ENCODE peak calls at places on chromosome 12, in four cellular contexts. One of them, this sample, is unnamed.

GRCh38 chr12:2624543-2625266 is 170.1 kb upstream of the FKBP4 start:
- DNase-seq in CD4-positive, CD25-positive, alpha-beta regulatory T cell: no peak
- DNase-seq in Peyer's patch: no peak
- DNase-seq in psoas muscle: peak; percentile 13
- DNase-seq in this sample: peak; percentile 60

GRCh38 chr12:89355243-89356068 is 3.2 kb upstream of the DUSP6 start:
- DNase-seq in Peyer's patch: no peak
- DNase-seq in psoas muscle: no peak
- DNase-seq in CD4-positive, CD25-positive, alpha-beta regulatory T cell: no peak
- DNase-seq in this sample: peak; percentile 56

GRCh38 chr12:118680361-118680963 is 300.9 kb upstream of the SRRM4 start:
- DNase-seq in psoas muscle: no peak
- DNase-seq in Peyer's patch: no peak
- DNase-seq in CD4-positive, CD25-positive, alpha-beta regulatory T cell: no peak
- DNase-seq in this sample: no peak

GRCh38 chr12:1934068-1934467 is 15.6 kb upstream of the CACNA2D4 start:
- DNase-seq in psoas muscle: no peak
- DNase-seq in Peyer's patch: no peak
- DNase-seq in CD4-positive, CD25-positive, alpha-beta regulatory T cell: no peak
- DNase-seq in this sample: no peak

GRCh38 chr12:106898001-106898966 is 57.4 kb upstream of the TMEM263 start:
- DNase-seq in Peyer's patch: no peak
- DNase-seq in CD4-positive, CD25-positive, alpha-beta regulatory T cell: no peak
- DNase-seq in psoas muscle: no peak
- DNase-seq in this sample: no peak

GRCh38 chr12:55816876-55817351 is 610 bp downstream of the SARNP start:
- DNase-seq in CD4-positive, CD25-positive, alpha-beta regulatory T cell: no peak
- DNase-seq in psoas muscle: no peak
- DNase-seq in Peyer's patch: peak; percentile 46
- DNase-seq in this sample: no peak

GRCh38 chr12:44616385-44616784 is 259.7 kb downstream of the NELL2 start:
- DNase-seq in Peyer's patch: no peak
- DNase-seq in CD4-positive, CD25-positive, alpha-beta regulatory T cell: no peak
- DNase-seq in psoas muscle: no peak
- DNase-seq in this sample: peak; percentile 0

GRCh38 chr12:124676725-124677462 is 109.5 kb upstream of the NCOR2 start:
- DNase-seq in Peyer's patch: no peak
- DNase-seq in psoas muscle: no peak
- DNase-seq in CD4-positive, CD25-positive, alpha-beta regulatory T cell: no peak
- DNase-seq in this sample: no peak

GRCh38 chr12:5479761-5480160 is 47.9 kb downstream of the NTF3 start:
- DNase-seq in psoas muscle: no peak
- DNase-seq in CD4-positive, CD25-positive, alpha-beta regulatory T cell: no peak
- DNase-seq in Peyer's patch: no peak
- DNase-seq in this sample: no peak

GRCh38 chr12:53670308-53670707 is 5.6 kb downstream of the ATP5MC2 start:
- DNase-seq in Peyer's patch: no peak
- DNase-seq in psoas muscle: no peak
- DNase-seq in CD4-positive, CD25-positive, alpha-beta regulatory T cell: no peak
- DNase-seq in this sample: no peak

GRCh38 chr12:29889737-29890136 is 106.0 kb upstream of the TMTC1 start:
- DNase-seq in CD4-positive, CD25-positive, alpha-beta regulatory T cell: no peak
- DNase-seq in Peyer's patch: peak; percentile 61
- DNase-seq in psoas muscle: peak; percentile 59
- DNase-seq in this sample: peak; percentile 13

GRCh38 chr12:53757095-53757770 is 5.5 kb upstream of the CISTR start:
- DNase-seq in Peyer's patch: peak; percentile 93
- DNase-seq in CD4-positive, CD25-positive, alpha-beta regulatory T cell: peak; percentile 85
- DNase-seq in psoas muscle: peak; percentile 89
- DNase-seq in this sample: peak; percentile 65

GRCh38 chr12:76143343-76144252 is 59.1 kb upstream of the NAP1L1 start:
- DNase-seq in CD4-positive, CD25-positive, alpha-beta regulatory T cell: peak; percentile 43
- DNase-seq in psoas muscle: no peak
- DNase-seq in Peyer's patch: peak; percentile 54
- DNase-seq in this sample: no peak

GRCh38 chr12:64893961-64894360 is 69.5 kb downstream of the TBC1D30 start:
- DNase-seq in CD4-positive, CD25-positive, alpha-beta regulatory T cell: no peak
- DNase-seq in psoas muscle: no peak
- DNase-seq in Peyer's patch: no peak
- DNase-seq in this sample: peak; percentile 42

GRCh38 chr12:102833687-102834435 is 83.2 kb downstream of the PAH start:
- DNase-seq in Peyer's patch: no peak
- DNase-seq in CD4-positive, CD25-positive, alpha-beta regulatory T cell: no peak
- DNase-seq in psoas muscle: no peak
- DNase-seq in this sample: no peak

GRCh38 chr12:113649256-113649830 is 177.7 kb upstream of the LHX5 start:
- DNase-seq in psoas muscle: no peak
- DNase-seq in CD4-positive, CD25-positive, alpha-beta regulatory T cell: no peak
- DNase-seq in Peyer's patch: no peak
- DNase-seq in this sample: no peak

GRCh38 chr12:6630696-6631095 is 5.1 kb downstream of the LPAR5 start:
- DNase-seq in Peyer's patch: no peak
- DNase-seq in CD4-positive, CD25-positive, alpha-beta regulatory T cell: no peak
- DNase-seq in psoas muscle: peak; percentile 46
- DNase-seq in this sample: no peak

GRCh38 chr12:122942609-122943008 is 23.7 kb downstream of the ABCB9 start:
- DNase-seq in CD4-positive, CD25-positive, alpha-beta regulatory T cell: no peak
- DNase-seq in Peyer's patch: peak; percentile 78
- DNase-seq in psoas muscle: no peak
- DNase-seq in this sample: peak; percentile 46

GRCh38 chr12:115611477-115611876 is 666.0 kb downstream of the MED13L start:
- DNase-seq in psoas muscle: peak; percentile 61
- DNase-seq in CD4-positive, CD25-positive, alpha-beta regulatory T cell: no peak
- DNase-seq in Peyer's patch: no peak
- DNase-seq in this sample: no peak

GRCh38 chr12:1053690-1054089 is 62.7 kb downstream of the ERC1 start:
- DNase-seq in psoas muscle: no peak
- DNase-seq in CD4-positive, CD25-positive, alpha-beta regulatory T cell: no peak
- DNase-seq in Peyer's patch: no peak
- DNase-seq in this sample: no peak

GRCh38 chr12:78119351-78119918 is 288.7 kb downstream of the NAV3 start:
- DNase-seq in CD4-positive, CD25-positive, alpha-beta regulatory T cell: no peak
- DNase-seq in psoas muscle: no peak
- DNase-seq in Peyer's patch: no peak
- DNase-seq in this sample: no peak

GRCh38 chr12:98440165-98440581 is 75.2 kb upstream of the TMPO start:
- DNase-seq in psoas muscle: peak; percentile 64
- DNase-seq in CD4-positive, CD25-positive, alpha-beta regulatory T cell: no peak
- DNase-seq in Peyer's patch: peak; percentile 58
- DNase-seq in this sample: peak; percentile 95

GRCh38 chr12:68405292-68405900 is 73.2 kb upstream of the MDM1 start:
- DNase-seq in CD4-positive, CD25-positive, alpha-beta regulatory T cell: no peak
- DNase-seq in Peyer's patch: no peak
- DNase-seq in psoas muscle: no peak
- DNase-seq in this sample: no peak

GRCh38 chr12:47773858-47774580 is 981 bp downstream of the SLC48A1 start:
- DNase-seq in Peyer's patch: no peak
- DNase-seq in CD4-positive, CD25-positive, alpha-beta regulatory T cell: no peak
- DNase-seq in psoas muscle: peak; percentile 38
- DNase-seq in this sample: no peak

GRCh38 chr12:120227233-120228040 is 26.5 kb upstream of the RPLP0 start:
- DNase-seq in psoas muscle: no peak
- DNase-seq in Peyer's patch: no peak
- DNase-seq in CD4-positive, CD25-positive, alpha-beta regulatory T cell: no peak
- DNase-seq in this sample: no peak

GRCh38 chr12:51118706-51119105 is 35.3 kb upstream of the CSRNP2 start:
- DNase-seq in psoas muscle: no peak
- DNase-seq in CD4-positive, CD25-positive, alpha-beta regulatory T cell: no peak
- DNase-seq in Peyer's patch: no peak
- DNase-seq in this sample: no peak

GRCh38 chr12:105524961-105525360 is 194.5 kb downstream of the C12orf75 start:
- DNase-seq in psoas muscle: no peak
- DNase-seq in CD4-positive, CD25-positive, alpha-beta regulatory T cell: no peak
- DNase-seq in Peyer's patch: no peak
- DNase-seq in this sample: no peak

GRCh38 chr12:132095520-132096409 is 48.4 kb downstream of the DDX51 start:
- DNase-seq in psoas muscle: no peak
- DNase-seq in CD4-positive, CD25-positive, alpha-beta regulatory T cell: peak; percentile 55
- DNase-seq in Peyer's patch: no peak
- DNase-seq in this sample: no peak

GRCh38 chr12:91680864-91681263 is 464.8 kb downstream of the BTG1 start:
- DNase-seq in CD4-positive, CD25-positive, alpha-beta regulatory T cell: no peak
- DNase-seq in Peyer's patch: no peak
- DNase-seq in psoas muscle: no peak
- DNase-seq in this sample: no peak

GRCh38 chr12:66025477-66025876 is 105.1 kb downstream of the LLPH start:
- DNase-seq in psoas muscle: no peak
- DNase-seq in CD4-positive, CD25-positive, alpha-beta regulatory T cell: no peak
- DNase-seq in Peyer's patch: no peak
- DNase-seq in this sample: no peak

GRCh38 chr12:64560395-64561301 is 49.6 kb upstream of the RASSF3 start:
- DNase-seq in CD4-positive, CD25-positive, alpha-beta regulatory T cell: no peak
- DNase-seq in Peyer's patch: no peak
- DNase-seq in psoas muscle: no peak
- DNase-seq in this sample: peak; percentile 96

GRCh38 chr12:508145-508544 is 48.4 kb downstream of the B4GALNT3 start:
- DNase-seq in CD4-positive, CD25-positive, alpha-beta regulatory T cell: no peak
- DNase-seq in Peyer's patch: no peak
- DNase-seq in psoas muscle: no peak
- DNase-seq in this sample: no peak

GRCh38 chr12:110536834-110537604 is 34.9 kb downstream of the RAD9B start:
- DNase-seq in Peyer's patch: no peak
- DNase-seq in psoas muscle: no peak
- DNase-seq in CD4-positive, CD25-positive, alpha-beta regulatory T cell: no peak
- DNase-seq in this sample: no peak

GRCh38 chr12:53551889-53552291 is 44.6 kb upstream of the NPFF start:
- DNase-seq in psoas muscle: no peak
- DNase-seq in Peyer's patch: no peak
- DNase-seq in CD4-positive, CD25-positive, alpha-beta regulatory T cell: no peak
- DNase-seq in this sample: no peak

DNA sequence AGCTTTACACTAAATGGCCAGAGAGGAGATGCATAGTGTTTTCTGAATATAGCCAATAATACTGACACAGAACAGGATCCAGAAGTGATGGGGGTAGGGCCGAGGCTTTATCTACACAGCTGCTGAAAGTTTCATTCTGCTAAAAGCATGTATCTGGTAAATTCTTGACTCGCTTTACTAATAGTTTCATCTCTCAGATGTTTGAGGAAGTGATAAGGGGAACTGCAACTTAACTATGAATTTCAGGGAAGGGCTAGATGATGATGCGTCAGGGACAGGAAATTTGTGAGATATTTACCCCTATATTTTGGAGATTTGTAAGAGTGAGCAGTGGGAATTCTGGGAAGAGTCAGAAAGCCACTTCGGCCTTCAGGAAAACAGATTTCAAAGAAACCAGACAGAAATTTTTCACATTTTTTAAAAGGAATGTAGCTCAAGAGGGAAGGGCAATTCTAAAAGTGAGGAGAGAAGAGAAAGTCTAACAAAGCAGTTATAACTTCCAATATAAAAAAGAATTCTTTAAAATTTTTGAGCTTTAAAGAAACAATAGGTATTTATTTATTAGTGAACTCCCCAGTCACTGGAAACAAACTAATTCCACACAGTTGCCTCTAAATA is 243.1 kb downstream of the BCAT1 start:
- DNase-seq in CD4-positive, CD25-positive, alpha-beta regulatory T cell: no peak
- DNase-seq in Peyer's patch: peak; percentile 50
- DNase-seq in psoas muscle: no peak
- DNase-seq in this sample: no peak
- H3K9me3 ChIP-seq in CD4-positive, CD25-positive, alpha-beta regulatory T cell: no peaks in the 10 kb centered on the region
- H3K9me3 ChIP-seq in Peyer's patch: no peaks in the 10 kb centered on the region
- H3K9me3 ChIP-seq in psoas muscle: no peaks in the 10 kb centered on the region
- H3K9me3 ChIP-seq in this sample: peaks cover 4% of the 10 kb centered on the region

DNA sequence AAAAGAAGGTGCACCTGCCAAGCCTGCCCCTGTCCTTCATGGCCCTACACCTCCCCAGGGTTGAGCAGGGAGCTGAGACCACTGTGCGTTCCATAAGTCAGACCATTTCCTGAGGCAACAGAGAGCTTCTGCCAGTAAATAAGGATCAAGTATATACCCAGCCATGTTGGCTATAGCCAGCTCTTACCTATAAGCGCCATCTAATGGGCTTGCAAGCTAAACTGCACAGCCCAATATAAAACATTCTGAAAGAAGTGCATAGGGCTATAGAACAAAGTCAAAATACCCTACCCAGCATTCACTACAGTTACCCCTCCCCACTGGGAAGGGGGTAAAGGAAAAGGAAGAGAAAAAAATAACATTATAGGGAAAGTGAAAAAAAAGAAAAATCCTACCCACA is 59.3 kb upstream of the SCAF11 start:
- DNase-seq in psoas muscle: no peak
- DNase-seq in Peyer's patch: no peak
- DNase-seq in CD4-positive, CD25-positive, alpha-beta regulatory T cell: no peak
- DNase-seq in this sample: no peak
- H3K9me3 ChIP-seq in psoas muscle: peaks cover 17% of the 10 kb centered on the region
- H3K9me3 ChIP-seq in Peyer's patch: no peaks in the 10 kb centered on the region
- H3K9me3 ChIP-seq in CD4-positive, CD25-positive, alpha-beta regulatory T cell: peaks cover 25% of the 10 kb centered on the region
- H3K9me3 ChIP-seq in this sample: peaks cover 61% of the 10 kb centered on the region

GRCh38 chr12:87756111-87756510 is 273.1 kb downstream of the C12orf50 start:
- DNase-seq in Peyer's patch: no peak
- DNase-seq in psoas muscle: no peak
- DNase-seq in CD4-positive, CD25-positive, alpha-beta regulatory T cell: no peak
- DNase-seq in this sample: peak; percentile 97

GRCh38 chr12:87758271-87758670 is 270.9 kb downstream of the C12orf50 start:
- DNase-seq in psoas muscle: no peak
- DNase-seq in Peyer's patch: no peak
- DNase-seq in CD4-positive, CD25-positive, alpha-beta regulatory T cell: no peak
- DNase-seq in this sample: peak; percentile 20

GRCh38 chr12:87760943-87761342 is 268.3 kb downstream of the C12orf50 start:
- DNase-seq in psoas muscle: no peak
- DNase-seq in Peyer's patch: no peak
- DNase-seq in CD4-positive, CD25-positive, alpha-beta regulatory T cell: no peak
- DNase-seq in this sample: no peak

GRCh38 chr12:87756721-87757120 is 272.5 kb downstream of the C12orf50 start:
- DNase-seq in CD4-positive, CD25-positive, alpha-beta regulatory T cell: no peak
- DNase-seq in Peyer's patch: no peak
- DNase-seq in psoas muscle: no peak
- DNase-seq in this sample: peak; percentile 58
- H3K9me3 ChIP-seq in CD4-positive, CD25-positive, alpha-beta regulatory T cell: no peaks in the 10 kb centered on the region
- H3K9me3 ChIP-seq in Peyer's patch: no peaks in the 10 kb centered on the region
- H3K9me3 ChIP-seq in psoas muscle: no peaks in the 10 kb centered on the region
- H3K9me3 ChIP-seq in this sample: no peaks in the 10 kb centered on the region

GRCh38 chr12:34601689-34602088 is 579.4 kb downstream of the ALG10 start:
- DNase-seq in Peyer's patch: no peak
- DNase-seq in psoas muscle: peak; percentile 25
- DNase-seq in CD4-positive, CD25-positive, alpha-beta regulatory T cell: no peak
- DNase-seq in this sample: no peak
- H3K9me3 ChIP-seq in Peyer's patch: peaks cover 27% of the 10 kb centered on the region
- H3K9me3 ChIP-seq in psoas muscle: no peaks in the 10 kb centered on the region
- H3K9me3 ChIP-seq in CD4-positive, CD25-positive, alpha-beta regulatory T cell: peaks cover 9% of the 10 kb centered on the region
- H3K9me3 ChIP-seq in this sample: peaks cover 9% of the 10 kb centered on the region

DNA sequence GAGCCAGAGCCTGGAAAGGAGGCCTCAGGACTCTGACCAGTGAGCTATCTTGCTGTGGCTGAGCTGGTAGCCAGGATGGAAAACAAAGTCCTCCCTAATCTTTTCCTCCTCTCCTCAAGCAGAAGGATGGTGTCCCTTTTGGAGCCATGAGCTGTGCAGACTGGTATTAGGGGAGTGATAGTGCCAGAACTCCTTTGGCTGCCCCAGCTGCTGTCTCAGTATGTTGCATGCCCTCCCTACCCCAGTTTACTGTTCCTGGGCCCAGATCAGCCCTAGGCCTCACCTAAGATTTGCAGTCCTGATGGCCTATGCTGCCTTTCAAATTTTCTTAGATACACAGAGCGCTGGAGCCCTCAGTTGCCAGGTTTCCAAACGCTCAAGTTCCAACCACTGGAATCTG is 150.3 kb upstream of the ALG10B start:
- DNase-seq in CD4-positive, CD25-positive, alpha-beta regulatory T cell: no peak
- DNase-seq in psoas muscle: no peak
- DNase-seq in Peyer's patch: no peak
- DNase-seq in this sample: no peak
- H3K9me3 ChIP-seq in CD4-positive, CD25-positive, alpha-beta regulatory T cell: no peaks in the 10 kb centered on the region
- H3K9me3 ChIP-seq in psoas muscle: no peaks in the 10 kb centered on the region
- H3K9me3 ChIP-seq in Peyer's patch: no peaks in the 10 kb centered on the region
- H3K9me3 ChIP-seq in this sample: no peaks in the 10 kb centered on the region

This sample was measured in mesenchymal stem cell.